ENCODE peak calls at places on chromosomes 13 and 19, in seven cellular contexts. Y, H, X, K, E, M and D are unnamed samples.

GRCh38 chr19:14565298-14565679 is 6.6 kb downstream of the NDUFB7 start:
- DNase-seq in Y (no peak), H (peak), X (no peak), K (no peak), E (no peak), M (no peak), D (no peak)

GRCh38 chr13:49062297-49062896 is 86.7 kb downstream of the FNDC3A start:
- DNase-seq in Y (no peak), H (no peak), X (no peak), K (no peak), E (no peak), M (no peak), D (no peak)

GRCh38 chr13:94433055-94433947 is 46.2 kb downstream of the DCT start:
- DNase-seq in Y (no peak), H (no peak), X (peak), K (peak), E (peak), M (no peak), D (no peak)

GRCh38 chr13:21402586-21403307 is 56.4 kb downstream of the ZDHHC20 start:
- DNase-seq in Y (peak), H (no peak), X (no peak), K (no peak), E (peak), M (no peak), D (no peak)

GRCh38 chr19:42323852-42324654 is 1.4 kb upstream of the MEGF8 start:
- DNase-seq in Y (no peak), H (peak), X (no peak), K (no peak), E (no peak), M (no peak), D (no peak)

GRCh38 chr13:43041368-43041921 is 18.1 kb downstream of the DNAJC15 start:
- DNase-seq in Y (no peak), H (no peak), X (no peak), K (no peak), E (no peak), M (no peak), D (no peak)

GRCh38 chr13:35908221-35908620 is 223.0 kb downstream of the DCLK1 start:
- DNase-seq in Y (no peak), H (no peak), X (no peak), K (no peak), E (no peak), M (no peak), D (no peak)

GRCh38 chr19:616732-617526 is 16.4 kb downstream of the POLRMT start:
- DNase-seq in Y (no peak), H (no peak), X (no peak), K (no peak), E (no peak), M (no peak), D (no peak)

GRCh38 chr19:53878786-53879144 is 3.2 kb upstream of the PRKCG start:
- DNase-seq in Y (no peak), H (no peak), X (no peak), K (no peak), E (no peak), M (no peak), D (no peak)

GRCh38 chr13:75263741-75264407 is 218.1 kb downstream of the TBC1D4 start:
- DNase-seq in Y (no peak), H (no peak), X (no peak), K (no peak), E (no peak), M (no peak), D (no peak)

GRCh38 chr13:75255159-75255558 is 226.8 kb downstream of the TBC1D4 start:
- DNase-seq in Y (no peak), H (no peak), X (no peak), K (no peak), E (no peak), M (no peak), D (no peak)

GRCh38 chr13:75256922-75257321 is 225.0 kb downstream of the TBC1D4 start:
- DNase-seq in Y (no peak), H (no peak), X (no peak), K (no peak), E (peak), M (no peak), D (no peak)

GRCh38 chr13:75255653-75256052 is 226.3 kb downstream of the TBC1D4 start:
- DNase-seq in Y (no peak), H (no peak), X (no peak), K (no peak), E (no peak), M (no peak), D (no peak)

GRCh38 chr13:75258159-75258782 is 223.7 kb downstream of the TBC1D4 start:
- DNase-seq in Y (peak), H (peak), X (no peak), K (no peak), E (peak), M (no peak), D (no peak)
- TF ChIP-seq JUND in Y (no peak), H (no peak), X (no peak), K (no peak), E (no peak), M (no peak), D (no peak)

GRCh38 chr13:99507054-99507453 is 5.8 kb downstream of the TM9SF2 start:
- DNase-seq in Y (no peak), H (no peak), X (no peak), K (no peak), E (no peak), M (no peak), D (no peak)
- TF ChIP-seq JUND in Y (no peak), H (no peak), X (no peak), K (no peak), E (no peak), M (no peak), D (no peak)

GRCh38 chr19:38064661-38065425 is 157.8 kb downstream of the SIPA1L3 start:
- DNase-seq in Y (no peak), H (no peak), X (no peak), K (no peak), E (no peak), M (no peak), D (no peak)
- TF ChIP-seq JUND in Y (no peak), H (no peak), X (no peak), K (no peak), E (no peak), M (no peak), D (no peak)

DNA sequence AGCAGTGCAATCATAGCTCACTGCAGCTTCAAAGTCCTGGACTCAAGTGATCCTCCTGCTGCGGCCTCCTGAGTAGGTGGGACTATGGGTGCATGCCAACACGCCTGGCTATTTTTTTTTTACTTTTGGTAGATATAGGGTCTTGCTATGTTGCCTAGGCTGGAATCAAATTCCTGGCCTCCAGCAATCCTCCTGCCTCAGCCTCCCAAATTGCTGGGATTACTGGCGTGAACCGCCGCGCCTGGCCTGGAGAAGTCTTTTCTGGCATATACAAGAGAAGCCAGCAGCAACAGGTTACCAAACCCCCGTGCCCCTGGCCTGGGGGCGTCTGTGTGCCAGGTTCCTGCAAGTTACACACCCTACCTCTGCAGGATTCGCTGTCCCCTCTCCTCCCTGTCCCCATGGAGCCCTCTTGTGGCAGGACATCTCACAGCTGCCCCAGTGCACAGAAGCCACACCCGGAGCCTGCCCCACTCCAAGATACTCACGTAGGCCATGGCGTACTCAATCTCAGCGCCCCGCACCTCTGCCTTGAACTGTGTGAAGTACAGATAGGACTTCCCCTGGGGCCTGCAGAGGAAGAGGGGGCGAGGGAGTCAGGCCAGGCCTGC is 9.9 kb downstream of the MYDGF start:
- DNase-seq in Y (no peak), H (no peak), X (no peak), K (peak), E (peak), M (no peak), D (no peak)
- TF ChIP-seq JUND in Y (no peak), H (no peak), X (no peak), K (no peak), E (no peak), M (no peak), D (no peak)

GRCh38 chr13:50275392-50276063 is 260.3 kb downstream of the KCNRG start:
- DNase-seq in Y (no peak), H (no peak), X (no peak), K (no peak), E (peak), M (no peak), D (peak)
- TF ChIP-seq JUND in Y (no peak), H (no peak), X (no peak), K (no peak), E (no peak), M (no peak), D (no peak)

GRCh38 chr13:96297360-96297759 is 207.5 kb downstream of the HS6ST3 start:
- DNase-seq in Y (no peak), H (no peak), X (no peak), K (no peak), E (no peak), M (no peak), D (no peak)

GRCh38 chr13:96299235-96299634 is 209.3 kb downstream of the HS6ST3 start:
- DNase-seq in Y (no peak), H (no peak), X (no peak), K (no peak), E (peak), M (no peak), D (peak)

DNA sequence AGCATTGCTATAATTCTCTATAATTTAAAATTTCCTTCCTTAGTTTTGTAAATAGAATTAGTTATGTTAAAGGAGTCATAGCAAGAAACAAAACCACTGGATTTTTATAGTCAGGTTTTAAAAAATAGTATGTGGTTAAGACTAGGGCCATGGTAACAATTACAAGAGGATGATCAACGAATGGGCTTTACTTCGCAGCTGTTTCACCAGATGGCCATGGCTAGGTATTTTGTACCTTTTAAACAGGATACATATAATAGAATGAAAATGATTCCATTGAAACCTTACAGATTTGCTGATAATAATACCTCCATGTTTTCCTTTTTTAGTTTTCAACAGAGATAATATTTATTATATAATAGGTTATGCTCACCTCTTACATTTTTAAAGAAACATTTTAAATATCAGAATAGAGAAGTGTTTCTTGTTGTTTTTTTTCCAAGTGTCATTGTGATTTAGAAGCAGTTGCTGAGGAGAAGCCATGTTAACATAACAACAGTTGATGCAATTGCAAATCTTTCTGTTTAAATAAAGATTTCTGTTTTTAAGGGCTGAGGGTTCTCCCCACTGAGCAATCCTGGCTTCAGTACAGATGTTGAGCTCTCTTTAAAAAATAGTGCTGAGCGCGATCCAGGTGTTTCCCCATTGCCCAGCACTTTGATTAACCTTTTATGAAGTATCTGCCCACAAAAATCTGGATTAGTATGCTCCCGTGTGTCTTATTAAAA is 205.2 kb downstream of the HS6ST3 start:
- DNase-seq in Y (no peak), H (no peak), X (peak), K (no peak), E (no peak), M (no peak), D (no peak)
- TF ChIP-seq JUND in Y (no peak), H (no peak), X (no peak), K (no peak), E (no peak), M (no peak), D (no peak)

DNA sequence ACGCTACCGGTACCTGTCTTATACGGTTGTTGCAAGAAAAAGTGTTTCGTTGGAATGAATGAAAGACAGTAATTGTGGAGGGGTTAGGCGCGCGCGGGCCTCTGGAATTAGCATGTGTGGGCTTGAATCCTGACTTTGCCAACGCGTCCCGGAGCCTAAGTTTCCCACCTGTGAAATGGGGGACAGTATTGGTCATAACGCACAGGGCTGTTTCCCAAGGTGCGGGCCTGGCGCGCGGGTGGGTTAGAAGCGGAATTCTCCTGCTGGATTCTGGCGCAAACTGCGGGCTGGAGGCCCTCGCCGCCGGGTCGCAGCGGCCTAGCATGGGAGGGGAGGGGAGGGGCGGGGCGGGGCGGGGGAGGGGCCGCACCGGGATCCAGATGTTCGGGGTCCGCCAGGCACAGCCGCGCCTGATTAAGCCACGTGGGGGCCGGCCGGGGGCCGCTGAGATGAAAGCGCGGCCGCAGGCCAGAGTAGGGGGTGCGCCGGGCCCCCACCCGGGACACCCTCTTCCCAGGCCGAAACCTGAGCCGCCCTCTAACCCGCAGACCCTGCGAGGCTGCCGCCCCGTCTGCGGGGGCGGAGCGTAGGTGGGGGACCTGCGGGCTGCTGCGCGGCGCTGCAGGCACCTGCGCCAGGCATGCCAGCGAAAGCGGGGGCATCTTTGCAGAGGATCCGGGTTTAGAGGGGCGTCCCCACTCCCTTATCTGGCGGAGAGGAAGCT is 1.2 kb upstream of the TMEM59L start:
- DNase-seq in Y (no peak), H (peak), X (no peak), K (peak), E (peak), M (no peak), D (no peak)
- TF ChIP-seq JUND in Y (no peak), H (no peak), X (no peak), K (no peak), E (no peak), M (no peak), D (no peak)

GRCh38 chr13:44049546-44049945 is 169.8 kb downstream of the LACC1 start:
- DNase-seq in Y (no peak), H (no peak), X (no peak), K (no peak), E (no peak), M (no peak), D (no peak)
- TF ChIP-seq JUND in Y (no peak), H (no peak), X (no peak), K (no peak), E (no peak), M (no peak), D (no peak)

GRCh38 chr13:104105418-104106355 is 1039.5 kb upstream of the SLC10A2 start:
- DNase-seq in Y (no peak), H (no peak), X (no peak), K (no peak), E (no peak), M (no peak), D (peak)
- TF ChIP-seq JUND in Y (no peak), H (no peak), X (no peak), K (no peak), E (no peak), M (no peak), D (no peak)